ENCODE peak calls at places on chromosomes 3 and 15, in five cellular contexts. R is dorsolateral prefrontal cortex, C is astrocyte of the cerebellum, Z is body of pancreas, I is tibial artery. Q is an unnamed sample.

GRCh38 chr3:160804762-160805161 is 48.7 kb downstream of the PPM1L start:
- DNase-seq in R (no peak), C (no peak), Z (peak), I (peak), Q (peak)

GRCh38 chr3:176120507-176120906 is 1076.8 kb downstream of the TBL1XR1 start:
- DNase-seq in R (no peak), C (no peak), Z (no peak), I (no peak), Q (no peak)

GRCh38 chr15:68666812-68667450 is 88.1 kb downstream of the CORO2B start:
- DNase-seq in R (peak), C (no peak), Z (no peak), I (peak), Q (no peak)

GRCh38 chr3:52167240-52167639 is 13.0 kb upstream of the POC1A start:
- DNase-seq in R (no peak), C (no peak), Z (no peak), I (no peak), Q (no peak)

GRCh38 chr15:35019401-35020327 is 31.6 kb upstream of the ZNF770 start:
- DNase-seq in R (no peak), C (no peak), Z (peak), I (no peak), Q (peak)

GRCh38 chr15:97893988-97894387 is 66.5 kb upstream of the ARRDC4 start:
- DNase-seq in R (no peak), C (no peak), Z (no peak), I (no peak), Q (no peak)

GRCh38 chr15:80599359-80599758 is 95.8 kb upstream of the ABHD17C start:
- DNase-seq in R (no peak), C (no peak), Z (no peak), I (no peak), Q (no peak)

GRCh38 chr15:95558131-95558530 is 772.4 kb upstream of the NR2F2 start:
- DNase-seq in R (no peak), C (no peak), Z (no peak), I (no peak), Q (peak)

GRCh38 chr3:3998140-3998977 is 199.1 kb downstream of the LRRN1 start:
- DNase-seq in R (no peak), C (peak), Z (peak), I (no peak), Q (peak)

GRCh38 chr15:35170216-35170615 is 85.1 kb upstream of the NANOGP8 start:
- DNase-seq in R (no peak), C (no peak), Z (no peak), I (no peak), Q (no peak)

GRCh38 chr3:41102053-41102556 is 97.2 kb upstream of the CTNNB1 start:
- DNase-seq in R (no peak), C (no peak), Z (no peak), I (no peak), Q (no peak)

GRCh38 chr3:170222647-170223541 is 670 bp downstream of the PRKCI start:
- DNase-seq in R (no peak), C (no peak), Z (peak), I (no peak), Q (no peak)

GRCh38 chr15:26051771-26052685 is 188.9 kb upstream of the ATP10A start:
- DNase-seq in R (no peak), C (no peak), Z (no peak), I (peak), Q (no peak)

GRCh38 chr15:101225658-101226057 is 26.2 kb downstream of the CHSY1 start:
- DNase-seq in R (no peak), C (no peak), Z (no peak), I (no peak), Q (no peak)

GRCh38 chr3:35215525-35216500 is 423.5 kb upstream of the ARPP21 start:
- DNase-seq in R (no peak), C (no peak), Z (peak), I (no peak), Q (no peak)

GRCh38 chr15:90539789-90540188 is 10.1 kb downstream of the CRTC3 start:
- DNase-seq in R (no peak), C (no peak), Z (no peak), I (no peak), Q (no peak)

GRCh38 chr3:125386811-125387210 is 11.7 kb upstream of the ZNF148 start:
- DNase-seq in R (no peak), C (no peak), Z (no peak), I (no peak), Q (no peak)

GRCh38 chr15:78225783-78226541 is 8.4 kb downstream of the ACSBG1 start:
- DNase-seq in R (no peak), C (no peak), Z (no peak), I (no peak), Q (no peak)

GRCh38 chr15:78212546-78213424 is 21.6 kb downstream of the ACSBG1 start:
- DNase-seq in R (peak), C (peak), Z (peak), I (no peak), Q (no peak)

GRCh38 chr15:62928242-62928995 is 114.1 kb upstream of the TPM1 start:
- DNase-seq in R (no peak), C (peak), Z (no peak), I (peak), Q (no peak)

GRCh38 chr3:66722675-66723074 is 221.9 kb upstream of the LRIG1 start:
- DNase-seq in R (no peak), C (no peak), Z (peak), I (peak), Q (no peak)

GRCh38 chr3:136311256-136311655 is 61.1 kb downstream of the PCCB start:
- DNase-seq in R (no peak), C (no peak), Z (no peak), I (no peak), Q (no peak)

DNA sequence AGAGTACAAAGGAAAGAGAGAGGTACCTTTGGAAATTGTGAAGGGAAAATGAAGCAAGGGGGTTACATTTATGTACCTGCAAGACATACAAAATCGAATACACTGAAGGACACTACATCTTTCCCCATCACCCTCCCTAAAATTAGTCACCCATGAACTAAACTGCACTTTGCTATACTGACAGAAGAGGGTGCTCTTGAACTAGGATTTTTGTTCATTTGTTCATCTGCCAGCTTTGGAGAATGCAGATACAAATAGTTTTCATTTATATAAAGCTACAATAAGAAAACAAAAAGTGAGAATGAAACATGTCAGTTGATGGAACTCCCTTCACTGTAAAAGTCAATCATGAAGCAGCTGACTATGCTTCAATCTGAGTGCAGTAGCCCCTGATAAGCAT is 55.7 kb downstream of the PCCB start:
- DNase-seq in R (no peak), C (peak), Z (no peak), I (no peak), Q (peak)
- TF ChIP-seq CTCF in R (no peak), C (peak), Z (no peak), I (no peak), Q (peak)

DNA sequence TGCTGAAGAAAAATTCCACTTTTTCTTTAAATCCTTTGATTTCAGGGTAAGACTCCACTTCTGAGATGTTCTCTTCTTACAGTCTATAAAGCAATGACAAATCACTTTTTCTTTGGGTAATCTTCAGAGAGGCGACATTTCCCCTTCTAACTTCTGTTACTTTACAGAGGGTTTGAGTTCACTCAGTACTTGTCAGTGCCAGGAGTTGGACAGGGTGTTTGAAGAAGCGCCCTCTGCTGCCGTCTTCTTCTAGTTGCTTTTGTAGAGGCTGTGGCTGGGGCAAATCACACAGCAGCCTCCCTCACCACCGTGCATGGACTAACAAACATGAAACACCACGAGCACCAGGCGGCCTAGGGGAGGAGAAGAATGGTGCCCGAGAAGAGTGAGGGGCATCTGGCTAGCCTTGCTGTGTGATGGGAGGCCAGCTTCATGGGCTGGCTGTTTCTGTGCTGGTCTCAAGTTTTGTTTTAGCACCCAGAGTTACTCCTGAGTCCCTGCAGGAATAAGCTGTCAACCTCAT is at the start of gene CD80:
- DNase-seq in R (no peak), C (no peak), Z (peak), I (no peak), Q (peak)
- TF ChIP-seq CTCF in R (no peak), C (peak), Z (peak), I (no peak), Q (peak)

DNA sequence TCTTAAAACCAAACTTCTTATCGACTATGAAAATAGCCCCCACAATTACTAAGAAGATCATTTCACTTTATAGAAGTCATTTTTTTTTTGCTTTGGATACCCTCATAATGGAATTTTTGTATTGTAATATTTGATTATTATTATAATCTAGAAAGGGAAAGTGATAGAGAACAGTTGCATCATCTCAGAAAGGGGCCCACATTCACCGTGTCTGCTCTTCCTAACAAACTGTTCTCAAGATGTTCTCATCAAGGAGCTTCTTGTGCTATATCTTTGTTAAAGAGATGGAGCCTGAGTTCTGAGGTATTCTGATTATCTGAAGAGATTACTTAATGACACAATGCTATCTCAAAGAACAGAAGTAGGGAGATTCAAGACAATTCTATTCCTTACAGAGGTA is 49.3 kb downstream of the MME start:
- DNase-seq in R (no peak), C (no peak), Z (no peak), I (no peak), Q (no peak)
- TF ChIP-seq CTCF in R (no peak), C (no peak), Z (no peak), I (no peak), Q (no peak)

GRCh38 chr15:61195116-61196002 is 33.7 kb downstream of the RORA start:
- DNase-seq in R (no peak), C (no peak), Z (no peak), I (no peak), Q (peak)
- TF ChIP-seq CTCF in R (peak), C (peak), Z (peak), I (peak), Q (peak)

DNA sequence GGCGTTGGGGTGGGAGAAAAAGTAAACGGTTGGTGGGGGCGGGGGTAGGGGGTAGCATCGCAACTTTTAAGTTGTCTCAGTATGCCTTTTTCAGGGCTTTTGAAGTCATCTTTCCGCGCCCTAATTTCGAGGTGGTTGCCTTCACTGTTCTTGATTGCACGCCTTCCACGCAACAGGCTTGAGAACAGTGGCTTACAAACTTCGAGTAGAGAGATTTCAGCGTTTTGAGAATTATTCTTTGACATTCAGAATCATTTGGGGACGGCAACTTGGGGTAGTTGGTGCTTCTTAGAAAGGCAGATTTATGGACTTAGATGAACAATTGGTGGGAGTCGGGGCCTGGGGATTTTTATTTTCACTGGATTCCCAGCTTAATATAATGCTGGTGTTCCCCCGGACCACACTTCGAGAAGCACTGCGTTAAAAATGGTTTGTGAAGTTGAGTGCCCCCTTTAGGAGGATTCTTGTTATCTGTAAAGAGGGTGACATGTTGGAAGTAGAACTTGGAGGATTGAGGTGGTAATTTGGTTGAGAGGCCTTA is 880 bp downstream of the PPP4R2 start:
- DNase-seq in R (no peak), C (peak), Z (peak), I (no peak), Q (no peak)
- TF ChIP-seq CTCF in R (peak), C (peak), Z (peak), I (peak), Q (peak)

DNA sequence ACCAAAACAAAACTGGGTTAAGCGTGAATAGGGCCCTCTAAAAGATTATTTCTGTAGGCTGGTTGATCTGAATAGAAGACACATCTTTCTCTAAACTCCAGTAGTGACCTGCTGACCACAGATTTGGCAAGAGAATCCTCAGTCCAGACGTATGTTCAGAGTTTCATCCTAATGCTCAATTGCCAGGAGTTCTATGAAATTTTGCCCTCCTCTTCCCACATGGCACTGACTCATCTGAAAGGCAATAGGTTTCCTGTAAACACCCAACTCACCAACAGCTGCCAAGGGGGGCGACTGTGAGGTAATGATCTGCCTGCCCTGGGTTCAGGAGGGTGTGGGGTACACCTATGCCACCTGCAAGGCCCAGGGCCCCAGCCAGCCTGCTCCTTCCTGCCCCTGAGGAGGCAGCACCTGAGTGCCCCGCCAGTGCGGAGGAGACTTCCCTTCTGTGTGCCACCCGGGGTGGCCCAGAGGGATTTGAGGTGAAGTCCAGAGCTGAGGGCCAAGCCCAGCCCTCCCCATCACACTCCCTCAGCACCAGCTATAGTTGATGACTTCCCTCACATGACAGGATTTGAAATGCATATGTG is 8.4 kb upstream of the PLA2G4D start:
- DNase-seq in R (no peak), C (peak), Z (no peak), I (no peak), Q (no peak)
- TF ChIP-seq CTCF in R (no peak), C (no peak), Z (no peak), I (no peak), Q (no peak)

DNA sequence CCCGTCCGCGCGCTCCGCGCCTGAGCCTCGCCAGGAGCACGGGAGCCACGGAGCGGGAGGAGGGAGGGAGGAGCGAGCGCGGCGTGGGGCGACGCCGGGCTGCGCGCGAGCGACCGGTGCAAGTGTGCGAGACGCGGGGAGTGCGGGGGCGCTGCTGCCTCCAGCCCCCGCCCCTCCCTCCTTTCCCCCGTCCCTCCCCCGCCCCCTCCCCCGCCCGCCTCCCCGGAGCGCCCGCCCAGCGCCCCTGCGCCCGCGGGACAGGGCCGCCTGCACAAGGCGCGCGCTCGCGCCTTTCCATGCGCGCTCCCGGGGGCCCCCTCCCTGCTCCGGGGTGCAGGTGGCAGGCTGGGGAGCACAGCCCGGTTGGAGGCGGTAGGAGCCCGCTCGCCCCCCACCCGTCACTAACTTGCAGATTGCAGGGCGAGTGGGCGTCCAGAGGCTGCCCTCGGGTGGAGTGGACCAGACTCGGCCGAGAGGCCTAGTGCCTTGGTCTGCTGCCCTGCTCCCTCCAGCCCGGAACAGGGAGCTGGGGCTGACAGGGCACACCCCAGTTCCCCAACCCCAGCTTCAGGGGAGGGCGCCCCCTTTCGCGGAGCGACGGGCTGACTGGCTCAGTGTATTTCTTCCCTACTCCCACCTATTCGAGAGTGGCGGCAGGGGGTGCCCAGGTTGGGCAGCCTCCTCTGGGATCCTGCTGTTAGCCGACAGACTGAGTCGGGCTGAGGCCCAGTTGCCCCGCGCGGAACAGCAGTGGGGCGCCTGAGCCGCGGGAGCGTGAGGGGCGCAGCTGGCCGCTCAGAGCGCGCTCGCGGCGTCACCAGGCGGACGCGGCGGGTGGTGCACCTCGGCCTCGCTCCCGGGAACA is at the start of gene WNT7A:
- DNase-seq in R (peak), C (no peak), Z (peak), I (peak), Q (no peak)
- TF ChIP-seq CTCF in R (peak), C (peak), Z (peak), I (peak), Q (peak)

DNA sequence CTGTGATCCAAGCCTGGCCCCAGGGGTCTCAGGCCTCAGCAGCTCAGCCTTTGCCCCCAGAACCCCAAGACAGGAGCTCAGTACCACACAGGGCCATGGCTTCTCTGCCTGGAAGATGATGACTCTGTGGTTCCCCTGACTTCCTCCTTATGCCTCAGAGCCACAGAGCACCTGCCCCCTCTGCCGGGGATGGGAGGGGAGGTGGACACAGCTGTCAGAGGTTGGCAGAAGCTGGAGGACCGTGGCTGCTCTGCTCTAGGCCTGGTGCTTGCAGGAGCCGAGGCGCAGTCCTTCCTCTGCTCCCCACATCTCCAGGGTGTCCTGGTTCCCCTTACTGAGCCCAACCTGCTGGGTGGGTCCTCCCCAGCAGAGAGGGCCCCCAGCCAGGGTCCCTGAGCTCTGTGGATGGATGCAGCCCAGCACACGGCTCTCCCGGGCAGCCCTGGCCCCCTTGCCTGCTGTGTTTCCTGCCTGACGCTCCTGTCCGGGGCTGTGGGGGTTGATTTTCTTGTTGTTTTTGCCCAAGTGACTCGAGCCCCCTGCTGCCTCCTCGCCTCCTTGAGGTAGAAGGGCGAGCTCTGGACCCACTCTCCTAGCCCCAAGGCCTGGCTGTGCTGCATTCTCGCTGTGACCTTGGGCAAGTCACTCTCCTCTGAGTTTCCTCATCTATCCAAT is 36.6 kb downstream of the PSTPIP1 start:
- DNase-seq in R (peak), C (no peak), Z (peak), I (peak), Q (no peak)
- TF ChIP-seq CTCF in R (no peak), C (no peak), Z (no peak), I (no peak), Q (no peak)

DNA sequence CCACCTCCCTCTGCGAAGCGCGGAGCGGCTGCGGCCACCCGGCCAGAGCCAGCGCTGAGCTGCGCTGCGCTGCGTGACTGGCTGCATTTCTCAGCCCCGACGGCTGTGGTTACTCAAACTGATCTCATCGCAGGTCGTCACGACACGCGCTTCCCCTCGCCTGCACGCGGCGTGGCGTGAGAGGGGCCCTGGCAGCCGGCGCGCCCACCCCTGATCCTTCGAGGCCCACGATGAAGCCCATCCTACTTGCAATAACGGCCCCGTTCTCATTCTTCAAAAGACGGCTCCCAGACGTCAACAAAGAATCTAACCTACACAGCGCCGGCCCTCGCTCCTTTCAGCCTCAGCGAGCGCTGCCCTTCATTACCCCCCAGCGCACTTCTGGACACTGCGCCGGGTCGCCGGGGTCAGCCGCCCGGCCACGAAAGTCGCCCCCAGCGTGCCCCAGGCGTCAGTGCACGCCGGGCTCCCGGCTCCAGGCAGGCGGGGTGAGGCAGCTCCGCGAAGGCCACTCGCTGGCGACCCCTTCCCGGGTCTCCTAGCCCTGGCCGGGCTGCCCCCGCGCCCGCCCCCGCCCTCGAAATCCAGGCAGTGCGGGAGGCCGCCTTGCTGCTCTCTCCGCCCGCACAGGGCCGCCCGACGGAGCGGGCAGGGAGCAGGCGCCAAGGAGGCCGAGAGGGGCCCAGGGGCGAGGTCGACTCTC is 9.9 kb upstream of the LEKR1 start:
- DNase-seq in R (peak), C (no peak), Z (peak), I (no peak), Q (no peak)
- TF ChIP-seq CTCF in R (no peak), C (no peak), Z (peak), I (no peak), Q (no peak)

GRCh38 chr15:85289677-85290365 is 90.6 kb upstream of the AKAP13 start:
- DNase-seq in R (no peak), C (no peak), Z (peak), I (no peak), Q (peak)
- TF ChIP-seq CTCF in R (peak), C (peak), Z (peak), I (peak), Q (peak)

Q was measured in LNCaP clone FGC.